ENCODE peak calls at places on chromosomes 7 and 10, in seven cellular contexts. C is astrocyte, Z is upper lobe of right lung, M is pancreas, B is PC-3, J is tibial artery, O is sigmoid colon. F is an unnamed sample.

GRCh38 chr7:45689011-45689796 is 115.0 kb downstream of the ADCY1 start:
- DNase-seq in O (no peak), Z (peak; percentile 33), B (peak; percentile 53), C (peak; percentile 89), M (no peak), J (no peak), F (peak; percentile 72)

GRCh38 chr10:122499012-122499411 is 37.7 kb downstream of the HTRA1 start:
- DNase-seq in M (no peak), C (no peak), B (no peak), O (no peak), J (no peak), Z (no peak), F (no peak)

GRCh38 chr10:37703833-37704382 is 153.5 kb downstream of the ZNF248 start:
- DNase-seq in C (no peak), O (no peak), M (no peak), Z (peak; percentile 46), J (no peak), B (no peak), F (no peak)

GRCh38 chr7:33901199-33901598 is 4.1 kb upstream of the BMPER start:
- DNase-seq in J (no peak), M (no peak), O (no peak), B (peak; percentile 37), C (peak; percentile 52), Z (no peak), F (peak; percentile 36)

GRCh38 chr10:98465866-98466265 is 19.1 kb upstream of the HPS1 start:
- DNase-seq in Z (no peak), J (no peak), M (no peak), O (no peak), C (no peak), B (no peak), F (no peak)

GRCh38 chr7:105975770-105976428 is 12.8 kb downstream of the CDHR3 start:
- DNase-seq in O (no peak), J (no peak), C (peak; percentile 33), Z (no peak), B (no peak), M (no peak), F (peak; percentile 50)

GRCh38 chr10:84837041-84837766 is 508.8 kb downstream of the CCSER2 start:
- DNase-seq in C (no peak), J (no peak), Z (no peak), M (no peak), B (no peak), O (no peak), F (no peak)

GRCh38 chr10:74738052-74738451 is 88.3 kb upstream of the KAT6B start:
- DNase-seq in J (no peak), M (no peak), Z (no peak), B (peak; percentile 53), O (no peak), C (no peak), F (no peak)

GRCh38 chr7:30403477-30403876 is 75.1 kb downstream of the NOD1 start:
- DNase-seq in B (peak; percentile 92), J (no peak), M (no peak), Z (no peak), C (no peak), O (no peak), F (no peak)

GRCh38 chr10:61845196-61845949 is 56.1 kb upstream of the ARID5B start:
- DNase-seq in O (no peak), B (peak; percentile 43), J (no peak), C (no peak), M (no peak), Z (no peak), F (no peak)

GRCh38 chr10:59655309-59655708 is 54.3 kb downstream of the SLC16A9 start:
- DNase-seq in J (no peak), O (no peak), M (no peak), B (peak; percentile 62), C (no peak), Z (no peak), F (peak; percentile 32)

GRCh38 chr10:129958118-129958685 is 5.9 kb downstream of the EBF3 start:
- DNase-seq in M (no peak), J (peak; percentile 30), B (no peak), Z (no peak), C (no peak), O (peak; percentile 54), F (no peak)

GRCh38 chr10:129960493-129961273 is 3.4 kb downstream of the EBF3 start:
- DNase-seq in J (no peak), B (no peak), M (no peak), Z (no peak), O (no peak), C (no peak), F (no peak)

GRCh38 chr10:129961274-129961839 is 2.7 kb downstream of the EBF3 start:
- DNase-seq in B (no peak), J (no peak), M (no peak), C (no peak), O (no peak), Z (no peak), F (no peak)

GRCh38 chr10:129958686-129959543 is 5.2 kb downstream of the EBF3 start:
- DNase-seq in B (no peak), C (no peak), O (peak; percentile 40), Z (no peak), M (no peak), J (no peak), F (no peak)

GRCh38 chr10:129959544-129960492 is 4.3 kb downstream of the EBF3 start:
- DNase-seq in C (no peak), M (no peak), O (peak; percentile 53), Z (no peak), J (no peak), B (no peak), F (no peak)
- H3K27me3 ChIP-seq in C (peaks cover 81% of the 10 kb centered on the region), M (peaks cover 58% of the 10 kb centered on the region), O (peaks cover 44% of the 10 kb centered on the region), Z (peaks cover 93% of the 10 kb centered on the region), J (no peaks in the 10 kb centered on the region), B (peaks cover 76% of the 10 kb centered on the region), F (peaks cover 77% of the 10 kb centered on the region)

GRCh38 chr7:51249991-51250390 is 66.6 kb downstream of the COBL start:
- DNase-seq in Z (no peak), O (no peak), M (no peak), B (no peak), J (no peak), C (no peak), F (no peak)
- H3K4me1 ChIP-seq in Z (no peaks in the 10 kb centered on the region), O (no peaks in the 10 kb centered on the region), M (no peaks in the 10 kb centered on the region), B (peaks cover 18% of the 10 kb centered on the region), J (no peaks in the 10 kb centered on the region), C (no peaks in the 10 kb centered on the region), F (no peaks in the 10 kb centered on the region)

DNA sequence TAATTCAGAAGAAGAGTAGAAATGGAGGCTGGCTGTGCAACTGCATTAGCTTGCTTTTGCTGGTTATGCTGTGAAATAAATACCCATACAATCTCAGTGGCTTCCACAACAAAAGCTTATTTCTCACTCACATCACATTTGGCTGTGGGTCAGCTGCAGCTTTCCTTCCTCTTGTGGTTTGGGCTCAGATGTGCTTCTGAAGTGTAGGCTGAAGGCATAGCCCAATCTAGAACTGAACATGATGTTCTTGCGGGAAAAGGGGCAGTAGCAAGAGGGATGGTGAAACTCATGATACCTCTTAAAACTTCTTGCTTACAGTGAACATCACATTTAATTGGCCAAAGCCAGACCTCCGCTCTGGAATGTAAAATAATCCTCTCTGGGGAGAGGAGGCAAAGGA is 119.9 kb downstream of the HECW1 start:
- DNase-seq in Z (no peak), J (no peak), M (no peak), O (no peak), B (no peak), C (no peak), F (no peak)
- H3K27me3 ChIP-seq in Z (peaks cover 6% of the 10 kb centered on the region), J (no peaks in the 10 kb centered on the region), M (no peaks in the 10 kb centered on the region), O (no peaks in the 10 kb centered on the region), B (no peaks in the 10 kb centered on the region), C (no peaks in the 10 kb centered on the region), F (no peaks in the 10 kb centered on the region)

GRCh38 chr10:30863516-30864210 is 168.0 kb downstream of the ZNF438 start:
- DNase-seq in J (no peak), M (no peak), Z (no peak), C (no peak), B (no peak), O (no peak), F (peak; percentile 1)

GRCh38 chr10:30865141-30865926 is 166.3 kb downstream of the ZNF438 start:
- DNase-seq in C (peak; percentile 38), O (no peak), B (no peak), Z (no peak), J (no peak), M (no peak), F (no peak)

GRCh38 chr10:30862486-30862885 is 169.2 kb downstream of the ZNF438 start:
- DNase-seq in Z (no peak), O (no peak), J (no peak), B (no peak), C (peak; percentile 76), M (no peak), F (peak; percentile 77)

GRCh38 chr10:30861217-30861616 is 170.4 kb downstream of the ZNF438 start:
- DNase-seq in M (no peak), Z (no peak), C (no peak), O (no peak), B (no peak), J (no peak), F (no peak)

GRCh38 chr10:30861976-30862375 is 169.7 kb downstream of the ZNF438 start:
- DNase-seq in B (no peak), O (no peak), Z (no peak), C (no peak), J (no peak), M (no peak), F (no peak)
- H3K4me1 ChIP-seq in B (no peaks in the 10 kb centered on the region), O (no peaks in the 10 kb centered on the region), Z (peaks cover 16% of the 10 kb centered on the region), C (no peaks in the 10 kb centered on the region), J (peaks cover 14% of the 10 kb centered on the region), M (no peaks in the 10 kb centered on the region), F (peaks cover 33% of the 10 kb centered on the region)

GRCh38 chr10:97179731-97180366 is 5.9 kb downstream of the SLIT1 start:
- DNase-seq in C (no peak), J (no peak), B (no peak), M (no peak), Z (peak; percentile 60), O (no peak), F (peak; percentile 42)

GRCh38 chr10:97178074-97178473 is 7.7 kb downstream of the SLIT1 start:
- DNase-seq in O (no peak), J (no peak), M (no peak), C (no peak), B (no peak), Z (no peak), F (no peak)

GRCh38 chr10:97180986-97181385 is 4.8 kb downstream of the SLIT1 start:
- DNase-seq in M (no peak), Z (peak; percentile 33), C (no peak), J (no peak), O (no peak), B (no peak), F (no peak)

GRCh38 chr10:97180367-97180763 is 5.4 kb downstream of the SLIT1 start:
- DNase-seq in Z (no peak), M (no peak), O (no peak), C (no peak), B (no peak), J (no peak), F (no peak)

DNA sequence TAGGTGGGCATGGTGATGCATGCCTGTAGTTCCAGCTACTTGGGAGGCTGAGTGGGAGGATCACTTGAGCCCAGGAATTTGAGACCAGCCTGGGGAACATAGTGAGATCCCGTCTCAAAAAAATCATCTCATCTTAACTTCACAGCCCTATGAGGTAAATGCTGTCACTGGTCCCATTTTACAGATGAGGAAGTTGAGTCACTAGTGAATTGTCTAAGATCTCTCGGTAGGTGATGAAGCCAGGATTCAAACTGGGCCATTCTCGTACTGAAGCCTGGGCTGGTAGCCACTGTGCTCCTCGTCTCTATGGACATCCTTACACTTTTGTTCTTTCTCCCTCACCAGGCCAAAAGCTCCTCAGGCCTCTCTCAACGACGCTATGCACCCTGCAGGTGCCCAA is 6.4 kb downstream of the SLIT1 start:
- DNase-seq in B (no peak), Z (no peak), C (no peak), M (no peak), O (no peak), J (no peak), F (no peak)
- H3K27me3 ChIP-seq in B (peaks cover 14% of the 10 kb centered on the region), Z (peaks cover 35% of the 10 kb centered on the region), C (peaks cover 36% of the 10 kb centered on the region), M (no peaks in the 10 kb centered on the region), O (no peaks in the 10 kb centered on the region), J (no peaks in the 10 kb centered on the region), F (peaks cover 59% of the 10 kb centered on the region)

GRCh38 chr7:143374556-143374955 is 6.6 kb upstream of the ZYX start:
- DNase-seq in O (no peak), B (no peak), M (no peak), J (no peak), C (no peak), Z (no peak), F (no peak)
- H3K4me1 ChIP-seq in O (peaks cover 26% of the 10 kb centered on the region), B (peaks cover 45% of the 10 kb centered on the region), M (peaks cover 6% of the 10 kb centered on the region), J (peaks cover 11% of the 10 kb centered on the region), C (peaks cover 27% of the 10 kb centered on the region), Z (peaks cover 29% of the 10 kb centered on the region), F (peaks cover 25% of the 10 kb centered on the region)